ENCODE peak calls at places on chromosome 9, in ten cellular contexts. One of them, this sample, is unnamed.
A peak's percentile ranks its signal among the peaks of the same experiment; 100 is the strongest.

GRCh38 chr9:91785403-91785917 is 164.6 kb downstream of the ROR2 start:
- DNase-seq in tibial artery: no peak
- DNase-seq in AG04450: no peak
- DNase-seq in endothelial cell: no peak
- DNase-seq in HFF-Myc: peak; percentile 58
- DNase-seq in A673: no peak
- DNase-seq in MM.1S: no peak
- DNase-seq in neural crest cell: no peak
- DNase-seq in heart left ventricle: no peak
- DNase-seq in IMR-90: no peak
- DNase-seq in this sample: no peak

GRCh38 chr9:25207402-25207801 is 470.8 kb downstream of the TUSC1 start:
- DNase-seq in tibial artery: no peak
- DNase-seq in AG04450: no peak
- DNase-seq in endothelial cell: no peak
- DNase-seq in HFF-Myc: no peak
- DNase-seq in A673: no peak
- DNase-seq in MM.1S: no peak
- DNase-seq in neural crest cell: no peak
- DNase-seq in heart left ventricle: no peak
- DNase-seq in IMR-90: no peak
- DNase-seq in this sample: no peak

GRCh38 chr9:95058795-95059386 is 258.6 kb downstream of the FANCC start:
- DNase-seq in tibial artery: no peak
- DNase-seq in AG04450: no peak
- DNase-seq in endothelial cell: no peak
- DNase-seq in HFF-Myc: no peak
- DNase-seq in A673: peak; percentile 53
- DNase-seq in MM.1S: no peak
- DNase-seq in neural crest cell: no peak
- DNase-seq in heart left ventricle: no peak
- DNase-seq in IMR-90: peak; percentile 70
- DNase-seq in this sample: no peak

GRCh38 chr9:118782790-118783463 is 586.3 kb downstream of the BRINP1 start:
- DNase-seq in tibial artery: no peak
- DNase-seq in AG04450: no peak
- DNase-seq in endothelial cell: no peak
- DNase-seq in HFF-Myc: no peak
- DNase-seq in A673: peak; percentile 1
- DNase-seq in MM.1S: peak; percentile 43
- DNase-seq in neural crest cell: no peak
- DNase-seq in heart left ventricle: no peak
- DNase-seq in IMR-90: no peak
- DNase-seq in this sample: no peak

GRCh38 chr9:134585746-134586706 is 55.6 kb upstream of the COL5A1 start:
- DNase-seq in tibial artery: no peak
- DNase-seq in AG04450: no peak
- DNase-seq in endothelial cell: no peak
- DNase-seq in HFF-Myc: no peak
- DNase-seq in A673: peak; percentile 48
- DNase-seq in MM.1S: no peak
- DNase-seq in neural crest cell: no peak
- DNase-seq in heart left ventricle: peak; percentile 56
- DNase-seq in IMR-90: peak; percentile 75
- DNase-seq in this sample: no peak

GRCh38 chr9:94743035-94743954 is 16.8 kb downstream of the AOPEP start:
- DNase-seq in tibial artery: no peak
- DNase-seq in AG04450: no peak
- DNase-seq in endothelial cell: no peak
- DNase-seq in HFF-Myc: no peak
- DNase-seq in A673: no peak
- DNase-seq in MM.1S: no peak
- DNase-seq in neural crest cell: no peak
- DNase-seq in heart left ventricle: no peak
- DNase-seq in IMR-90: peak; percentile 3
- DNase-seq in this sample: no peak

GRCh38 chr9:114006155-114006550 is 71.9 kb downstream of the AMBP start:
- DNase-seq in tibial artery: no peak
- DNase-seq in AG04450: no peak
- DNase-seq in endothelial cell: peak; percentile 1
- DNase-seq in HFF-Myc: no peak
- DNase-seq in A673: no peak
- DNase-seq in MM.1S: no peak
- DNase-seq in neural crest cell: no peak
- DNase-seq in heart left ventricle: no peak
- DNase-seq in IMR-90: no peak
- DNase-seq in this sample: no peak

GRCh38 chr9:82810902-82811301 is 252.0 kb downstream of the RASEF start:
- DNase-seq in tibial artery: no peak
- DNase-seq in AG04450: no peak
- DNase-seq in endothelial cell: no peak
- DNase-seq in HFF-Myc: peak; percentile 3
- DNase-seq in A673: peak; percentile 4
- DNase-seq in MM.1S: no peak
- DNase-seq in neural crest cell: no peak
- DNase-seq in heart left ventricle: no peak
- DNase-seq in IMR-90: peak; percentile 62
- DNase-seq in this sample: no peak

GRCh38 chr9:133876836-133877235 is 115.3 kb downstream of the VAV2 start:
- DNase-seq in tibial artery: no peak
- DNase-seq in AG04450: no peak
- DNase-seq in endothelial cell: no peak
- DNase-seq in HFF-Myc: no peak
- DNase-seq in A673: no peak
- DNase-seq in MM.1S: no peak
- DNase-seq in neural crest cell: no peak
- DNase-seq in heart left ventricle: no peak
- DNase-seq in IMR-90: no peak
- DNase-seq in this sample: no peak

GRCh38 chr9:89360465-89360864 is 42.2 kb downstream of the SECISBP2 start:
- DNase-seq in tibial artery: no peak
- DNase-seq in AG04450: no peak
- DNase-seq in endothelial cell: no peak
- DNase-seq in HFF-Myc: no peak
- DNase-seq in A673: no peak
- DNase-seq in MM.1S: no peak
- DNase-seq in neural crest cell: no peak
- DNase-seq in heart left ventricle: no peak
- DNase-seq in IMR-90: peak; percentile 11
- DNase-seq in this sample: no peak

GRCh38 chr9:90046317-90046861 is 441.6 kb downstream of the GADD45G start:
- DNase-seq in tibial artery: no peak
- DNase-seq in AG04450: no peak
- DNase-seq in endothelial cell: no peak
- DNase-seq in HFF-Myc: no peak
- DNase-seq in A673: no peak
- DNase-seq in MM.1S: no peak
- DNase-seq in neural crest cell: no peak
- DNase-seq in heart left ventricle: no peak
- DNase-seq in IMR-90: no peak
- DNase-seq in this sample: no peak

GRCh38 chr9:16257604-16258003 is 612.9 kb downstream of the BNC2 start:
- DNase-seq in tibial artery: no peak
- DNase-seq in AG04450: no peak
- DNase-seq in endothelial cell: peak; percentile 18
- DNase-seq in HFF-Myc: no peak
- DNase-seq in A673: no peak
- DNase-seq in MM.1S: no peak
- DNase-seq in neural crest cell: no peak
- DNase-seq in heart left ventricle: no peak
- DNase-seq in IMR-90: no peak
- DNase-seq in this sample: no peak

GRCh38 chr9:82106536-82106935 is 118.0 kb downstream of the SPATA31D1 start:
- DNase-seq in tibial artery: no peak
- DNase-seq in AG04450: no peak
- DNase-seq in endothelial cell: no peak
- DNase-seq in HFF-Myc: no peak
- DNase-seq in A673: no peak
- DNase-seq in MM.1S: no peak
- DNase-seq in neural crest cell: no peak
- DNase-seq in heart left ventricle: no peak
- DNase-seq in IMR-90: no peak
- DNase-seq in this sample: no peak

GRCh38 chr9:84673806-84674205 is 4.3 kb downstream of the NTRK2 start:
- DNase-seq in tibial artery: no peak
- DNase-seq in AG04450: no peak
- DNase-seq in endothelial cell: no peak
- DNase-seq in HFF-Myc: no peak
- DNase-seq in A673: no peak
- DNase-seq in MM.1S: no peak
- DNase-seq in neural crest cell: no peak
- DNase-seq in heart left ventricle: no peak
- DNase-seq in IMR-90: no peak
- DNase-seq in this sample: no peak

GRCh38 chr9:77663754-77664153 is 15.6 kb upstream of the GNA14 start:
- DNase-seq in tibial artery: peak; percentile 27
- DNase-seq in AG04450: no peak
- DNase-seq in endothelial cell: no peak
- DNase-seq in HFF-Myc: no peak
- DNase-seq in A673: no peak
- DNase-seq in MM.1S: no peak
- DNase-seq in neural crest cell: no peak
- DNase-seq in heart left ventricle: no peak
- DNase-seq in IMR-90: peak; percentile 16
- DNase-seq in this sample: no peak

GRCh38 chr9:109794361-109795012 is 14.5 kb downstream of the PALM2AKAP2 start:
- DNase-seq in tibial artery: peak; percentile 72
- DNase-seq in AG04450: no peak
- DNase-seq in endothelial cell: no peak
- DNase-seq in HFF-Myc: no peak
- DNase-seq in A673: no peak
- DNase-seq in MM.1S: no peak
- DNase-seq in neural crest cell: no peak
- DNase-seq in heart left ventricle: no peak
- DNase-seq in IMR-90: peak; percentile 15
- DNase-seq in this sample: no peak

DNA sequence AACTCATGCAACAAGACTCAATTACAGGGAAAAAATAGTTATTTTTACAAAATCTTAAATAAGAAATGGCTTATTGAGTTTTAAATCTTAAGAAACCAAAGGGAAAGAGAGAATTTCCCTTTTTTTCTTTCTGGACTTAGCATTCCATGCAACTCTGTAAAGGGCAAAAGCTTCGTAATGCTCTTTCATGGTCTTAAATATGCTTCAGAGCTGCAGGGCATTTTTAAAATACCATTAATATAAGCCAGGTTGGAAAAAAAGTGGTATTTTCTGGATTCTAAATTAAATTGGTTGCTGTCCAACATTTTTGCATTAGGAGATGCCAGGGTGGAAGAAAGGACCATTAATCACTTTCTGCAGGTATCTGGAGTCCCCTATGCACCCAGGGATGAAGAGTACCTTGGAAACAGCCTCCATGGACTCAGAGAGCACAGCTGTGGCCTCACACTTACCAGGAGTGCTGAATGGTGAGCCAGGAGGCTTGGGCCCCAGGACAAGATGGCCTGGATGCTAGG is 215.1 kb upstream of the DAPK1 start:
- DNase-seq in tibial artery: no peak
- DNase-seq in AG04450: no peak
- DNase-seq in endothelial cell: no peak
- DNase-seq in HFF-Myc: no peak
- DNase-seq in A673: no peak
- DNase-seq in MM.1S: no peak
- DNase-seq in neural crest cell: no peak
- DNase-seq in heart left ventricle: no peak
- DNase-seq in IMR-90: no peak
- DNase-seq in this sample: no peak
- TF ChIP-seq CTCF in tibial artery: no peak
- TF ChIP-seq CTCF in AG04450: no peak
- TF ChIP-seq CTCF in endothelial cell: no peak
- TF ChIP-seq CTCF in HFF-Myc: no peak
- TF ChIP-seq CTCF in A673: no peak
- TF ChIP-seq CTCF in MM.1S: no peak
- TF ChIP-seq CTCF in neural crest cell: no peak
- TF ChIP-seq CTCF in heart left ventricle: no peak
- TF ChIP-seq CTCF in IMR-90: no peak
- TF ChIP-seq CTCF in this sample: no peak

GRCh38 chr9:12719431-12719830 is 26.2 kb downstream of the TYRP1 start:
- DNase-seq in tibial artery: no peak
- DNase-seq in AG04450: no peak
- DNase-seq in endothelial cell: no peak
- DNase-seq in HFF-Myc: no peak
- DNase-seq in A673: peak; percentile 51
- DNase-seq in MM.1S: peak; percentile 32
- DNase-seq in neural crest cell: no peak
- DNase-seq in heart left ventricle: no peak
- DNase-seq in IMR-90: peak; percentile 69
- DNase-seq in this sample: no peak
- TF ChIP-seq CTCF in tibial artery: peak; percentile 55
- TF ChIP-seq CTCF in AG04450: peak; percentile 62
- TF ChIP-seq CTCF in endothelial cell: peak; percentile 56
- TF ChIP-seq CTCF in HFF-Myc: peak; percentile 29
- TF ChIP-seq CTCF in A673: peak; percentile 70
- TF ChIP-seq CTCF in MM.1S: peak; percentile 39
- TF ChIP-seq CTCF in neural crest cell: peak; percentile 76
- TF ChIP-seq CTCF in heart left ventricle: peak; percentile 66
- TF ChIP-seq CTCF in IMR-90: peak; percentile 71
- TF ChIP-seq CTCF in this sample: peak; percentile 46

GRCh38 chr9:69932901-69933300 is 110.7 kb upstream of the MAMDC2 start:
- DNase-seq in tibial artery: no peak
- DNase-seq in AG04450: no peak
- DNase-seq in endothelial cell: no peak
- DNase-seq in HFF-Myc: no peak
- DNase-seq in A673: peak; percentile 60
- DNase-seq in MM.1S: peak; percentile 24
- DNase-seq in neural crest cell: peak; percentile 41
- DNase-seq in heart left ventricle: no peak
- DNase-seq in IMR-90: no peak
- DNase-seq in this sample: no peak
- TF ChIP-seq CTCF in tibial artery: no peak
- TF ChIP-seq CTCF in AG04450: peak; percentile 17
- TF ChIP-seq CTCF in endothelial cell: no peak
- TF ChIP-seq CTCF in HFF-Myc: peak; percentile 57
- TF ChIP-seq CTCF in A673: peak; percentile 55
- TF ChIP-seq CTCF in MM.1S: peak; percentile 56
- TF ChIP-seq CTCF in neural crest cell: peak; percentile 46
- TF ChIP-seq CTCF in heart left ventricle: no peak
- TF ChIP-seq CTCF in IMR-90: peak; percentile 26
- TF ChIP-seq CTCF in this sample: peak; percentile 28

GRCh38 chr9:123972618-123973017 is 39.0 kb upstream of the LHX2 start:
- DNase-seq in tibial artery: no peak
- DNase-seq in AG04450: no peak
- DNase-seq in endothelial cell: no peak
- DNase-seq in HFF-Myc: no peak
- DNase-seq in A673: no peak
- DNase-seq in MM.1S: no peak
- DNase-seq in neural crest cell: no peak
- DNase-seq in heart left ventricle: no peak
- DNase-seq in IMR-90: no peak
- DNase-seq in this sample: no peak

GRCh38 chr9:123974471-123974870 is 37.1 kb upstream of the LHX2 start:
- DNase-seq in tibial artery: no peak
- DNase-seq in AG04450: no peak
- DNase-seq in endothelial cell: no peak
- DNase-seq in HFF-Myc: no peak
- DNase-seq in A673: no peak
- DNase-seq in MM.1S: no peak
- DNase-seq in neural crest cell: no peak
- DNase-seq in heart left ventricle: no peak
- DNase-seq in IMR-90: no peak
- DNase-seq in this sample: no peak

GRCh38 chr9:123978981-123979380 is 32.6 kb upstream of the LHX2 start:
- DNase-seq in tibial artery: no peak
- DNase-seq in AG04450: no peak
- DNase-seq in endothelial cell: no peak
- DNase-seq in HFF-Myc: no peak
- DNase-seq in A673: no peak
- DNase-seq in MM.1S: no peak
- DNase-seq in neural crest cell: no peak
- DNase-seq in heart left ventricle: no peak
- DNase-seq in IMR-90: no peak
- DNase-seq in this sample: no peak

GRCh38 chr9:123973590-123974223 is 37.9 kb upstream of the LHX2 start:
- DNase-seq in tibial artery: no peak
- DNase-seq in AG04450: no peak
- DNase-seq in endothelial cell: no peak
- DNase-seq in HFF-Myc: no peak
- DNase-seq in A673: no peak
- DNase-seq in MM.1S: no peak
- DNase-seq in neural crest cell: no peak
- DNase-seq in heart left ventricle: no peak
- DNase-seq in IMR-90: no peak
- DNase-seq in this sample: no peak
- TF ChIP-seq CTCF in tibial artery: no peak
- TF ChIP-seq CTCF in AG04450: no peak
- TF ChIP-seq CTCF in endothelial cell: no peak
- TF ChIP-seq CTCF in HFF-Myc: no peak
- TF ChIP-seq CTCF in A673: no peak
- TF ChIP-seq CTCF in MM.1S: no peak
- TF ChIP-seq CTCF in neural crest cell: no peak
- TF ChIP-seq CTCF in heart left ventricle: no peak
- TF ChIP-seq CTCF in IMR-90: no peak
- TF ChIP-seq CTCF in this sample: no peak